ENCODE peak calls at places on chromosomes 4 and X, in seven cellular contexts. B, S, Z, D, F, N and X are unnamed samples. For H3K36me3, the result is how much of the 10 kb centered on the place peaks cover.

GRCh38 chrX:133523094-133523493 is 107.8 kb upstream of the GPC4 start:
- DNase-seq in N (no peak), Z (no peak), S (no peak), D (no peak), B (no peak), F (peak), X (no peak)

GRCh38 chr4:4862665-4863482 is 3.4 kb downstream of the MSX1 start:
- DNase-seq in B (no peak), F (no peak), S (no peak), Z (no peak), D (peak), N (no peak), X (peak)

GRCh38 chr4:153075836-153076235 is 128.4 kb upstream of the TRIM2 start:
- DNase-seq in S (no peak), B (no peak), Z (no peak), D (no peak), F (no peak), N (no peak), X (no peak)

GRCh38 chr4:1241466-1241935 is 7.4 kb downstream of the CTBP1 start:
- DNase-seq in Z (peak), B (no peak), F (no peak), D (peak), N (no peak), S (no peak), X (peak)

GRCh38 chr4:107809236-107809635 is 15.5 kb upstream of the SGMS2 start:
- DNase-seq in N (no peak), B (no peak), Z (no peak), S (no peak), D (no peak), F (no peak), X (no peak)

GRCh38 chr4:65007841-65008439 is 598.7 kb upstream of the TECRL start:
- DNase-seq in S (no peak), D (peak), F (no peak), B (peak), N (no peak), Z (no peak), X (peak)

GRCh38 chrX:24334473-24334872 is 20.6 kb upstream of the SUPT20HL2 start:
- DNase-seq in F (no peak), N (no peak), S (peak), Z (no peak), D (no peak), B (no peak), X (no peak)

GRCh38 chr4:136097676-136098075 is 1434.6 kb downstream of the PCDH18 start:
- DNase-seq in D (no peak), F (no peak), B (no peak), S (no peak), N (no peak), Z (no peak), X (no peak)

GRCh38 chr4:30443289-30443688 is 276.9 kb upstream of the PCDH7 start:
- DNase-seq in B (no peak), N (no peak), Z (no peak), D (no peak), S (no peak), F (no peak), X (peak)

GRCh38 chr4:151563194-151563593 is 154.2 kb downstream of the FHIP1A start:
- DNase-seq in F (no peak), S (no peak), Z (no peak), D (no peak), N (no peak), B (no peak), X (no peak)

GRCh38 chrX:83509246-83509801 is 1.2 kb downstream of the POU3F4 start:
- DNase-seq in S (no peak), B (no peak), D (no peak), F (no peak), Z (no peak), N (no peak), X (peak)

GRCh38 chrX:37353646-37354045 is 4.5 kb downstream of the PRRG1 start:
- DNase-seq in Z (no peak), F (no peak), N (no peak), S (no peak), D (no peak), B (no peak), X (no peak)

GRCh38 chrX:108732630-108733321 is 3.6 kb downstream of the IRS4 start:
- DNase-seq in N (no peak), Z (no peak), D (peak), B (no peak), F (no peak), S (no peak), X (peak)

GRCh38 chr4:102779204-102779603 is 18.4 kb upstream of the MANBA start:
- DNase-seq in S (no peak), F (no peak), D (no peak), Z (no peak), N (no peak), B (no peak), X (no peak)

GRCh38 chr4:102781570-102781969 is 20.8 kb upstream of the MANBA start:
- DNase-seq in F (no peak), B (no peak), Z (no peak), N (no peak), S (no peak), D (no peak), X (no peak)

GRCh38 chr4:102780476-102781144 is 19.8 kb upstream of the MANBA start:
- DNase-seq in Z (no peak), B (no peak), F (peak), S (peak), N (no peak), D (no peak), X (no peak)

GRCh38 chr4:102783006-102783405 is 22.2 kb upstream of the MANBA start:
- DNase-seq in D (no peak), F (no peak), S (peak), N (no peak), B (no peak), Z (no peak), X (no peak)

GRCh38 chr4:102778720-102779119 is 18.0 kb upstream of the MANBA start:
- DNase-seq in N (no peak), S (no peak), F (no peak), D (no peak), Z (peak), B (no peak), X (no peak)
- H3K4me3 ChIP-seq in N (no peak), S (no peak), F (no peak), D (no peak), Z (no peak), B (no peak), X (no peak)

GRCh38 chr4:47876784-47877183 is 37.6 kb downstream of the NFXL1 start:
- DNase-seq in D (no peak), Z (no peak), B (no peak), F (no peak), S (no peak), N (no peak), X (no peak)
- H3K36me3 ChIP-seq in D (half or more), Z (under half), B (half or more), F (under half), S (under half), N (under half), X (under half)

DNA sequence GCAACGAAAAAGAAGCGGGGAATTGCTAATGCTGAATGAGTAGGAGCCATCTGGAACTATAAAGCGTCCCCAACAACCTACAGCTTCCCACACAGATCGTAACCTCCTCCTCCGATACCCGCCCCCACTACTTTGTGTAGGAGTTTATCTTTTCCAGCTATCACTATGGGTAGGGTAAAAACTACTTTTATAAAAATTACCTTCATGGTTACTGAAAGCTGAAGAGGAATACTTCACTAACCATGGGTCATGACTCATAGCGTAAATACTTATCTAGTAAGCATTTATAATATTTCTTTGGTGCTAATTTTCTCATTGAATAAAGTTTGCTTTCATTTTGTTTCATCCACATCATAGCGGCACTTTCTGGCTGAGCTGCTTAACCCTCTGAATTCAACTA is 79.4 kb upstream of the TNIP3 start:
- DNase-seq in S (peak), D (no peak), F (no peak), B (no peak), N (no peak), Z (no peak), X (no peak)
- H3K4me3 ChIP-seq in S (peak), D (no peak), F (no peak), B (no peak), N (peak), Z (no peak), X (no peak)

DNA sequence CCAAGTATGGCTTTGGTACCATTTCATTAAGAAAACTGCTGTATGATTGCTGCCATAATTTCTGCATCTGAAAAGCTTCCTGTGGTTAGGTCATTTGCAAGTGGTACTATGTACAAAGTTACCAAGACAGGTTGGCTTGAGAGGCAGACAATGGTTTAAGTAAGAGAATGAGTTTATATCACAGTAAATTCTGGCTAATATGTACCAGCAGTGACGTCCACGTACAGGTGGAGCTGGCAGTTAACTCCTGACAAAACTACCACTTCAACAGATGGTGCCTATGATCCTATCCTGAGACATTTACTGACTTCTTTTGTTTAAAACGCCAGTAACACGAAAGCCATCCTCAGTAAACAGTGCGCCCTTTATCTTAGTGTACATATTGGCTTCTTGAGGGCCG is 198.4 kb downstream of the NR3C2 start:
- DNase-seq in B (no peak), N (no peak), S (no peak), Z (no peak), D (no peak), F (no peak), X (no peak)
- H3K36me3 ChIP-seq in B (under half), N (under half), S (under half), Z (under half), D (under half), F (under half), X (under half)

DNA sequence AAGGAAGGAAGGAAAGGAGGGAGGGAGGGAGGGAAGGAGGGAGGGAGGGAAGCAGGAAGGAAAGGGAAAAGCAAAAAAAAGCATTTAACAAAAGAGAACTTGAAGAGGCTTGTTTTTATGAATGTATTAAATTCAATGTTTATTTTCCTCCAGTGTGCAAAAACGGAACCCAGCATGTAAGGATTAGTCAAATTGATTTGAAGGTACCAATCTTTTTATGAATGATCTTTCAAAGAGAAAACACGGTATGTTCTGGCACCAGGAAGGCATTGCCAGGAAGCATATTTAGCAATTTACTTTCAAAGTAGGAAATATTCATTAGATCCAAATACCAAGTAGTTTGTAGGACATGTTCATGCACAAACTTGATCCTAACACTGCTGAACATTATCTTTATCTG is 453.6 kb downstream of the PDGFC start:
- DNase-seq in D (no peak), B (no peak), N (no peak), S (no peak), F (no peak), Z (no peak), X (no peak)
- H3K4me3 ChIP-seq in D (no peak), B (no peak), N (no peak), S (no peak), F (no peak), Z (no peak), X (no peak)

GRCh38 chrX:1600406-1601050 is 9.1 kb downstream of the AKAP17A start:
- DNase-seq in N (no peak), B (no peak), Z (peak), D (no peak), F (no peak), S (no peak), X (no peak)

GRCh38 chrX:1598876-1599790 is 7.7 kb downstream of the AKAP17A start:
- DNase-seq in Z (peak), B (no peak), S (no peak), D (no peak), F (no peak), N (no peak), X (peak)

GRCh38 chrX:1598021-1598875 is 6.8 kb downstream of the AKAP17A start:
- DNase-seq in N (no peak), S (no peak), Z (peak), D (no peak), B (no peak), F (no peak), X (peak)

GRCh38 chrX:1601051-1601767 is 9.8 kb downstream of the AKAP17A start:
- DNase-seq in S (no peak), N (no peak), D (no peak), F (no peak), Z (peak), B (no peak), X (peak)

DNA sequence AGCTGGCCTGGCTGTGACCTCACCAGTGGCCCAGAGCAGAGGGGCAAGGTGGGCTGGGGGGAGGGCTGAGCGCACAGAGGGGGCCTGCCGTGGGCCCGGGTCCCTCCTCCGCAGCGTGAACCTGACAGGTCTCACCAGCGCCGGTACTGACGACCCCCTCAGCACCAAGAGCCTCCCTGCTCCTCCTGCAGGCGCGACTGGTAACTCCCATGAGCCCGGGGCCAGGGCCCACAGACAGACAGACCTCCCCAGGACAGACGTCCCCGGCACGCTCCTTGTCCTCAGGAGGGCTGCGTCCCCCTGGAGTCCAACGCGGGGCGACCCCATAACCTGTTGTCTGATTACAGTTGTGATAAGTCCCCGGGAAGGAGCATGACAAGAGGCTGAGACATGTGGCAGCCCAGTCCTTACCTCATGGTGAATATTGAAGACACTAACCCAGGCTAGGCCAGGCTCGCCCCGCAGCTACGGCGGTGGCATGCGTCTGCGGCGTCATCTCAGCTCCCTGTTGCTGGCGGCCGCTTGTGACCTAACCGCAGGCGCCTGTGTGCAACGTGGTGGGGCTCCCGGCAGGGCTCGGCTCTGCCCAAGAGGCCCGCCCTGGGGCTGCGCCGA is 8.5 kb downstream of the AKAP17A start:
- DNase-seq in B (no peak), Z (peak), S (no peak), N (no peak), F (no peak), D (no peak), X (peak)
- H3K36me3 ChIP-seq in B (under half), Z (under half), S (half or more), N (half or more), F (under half), D (under half), X (under half)

DNA sequence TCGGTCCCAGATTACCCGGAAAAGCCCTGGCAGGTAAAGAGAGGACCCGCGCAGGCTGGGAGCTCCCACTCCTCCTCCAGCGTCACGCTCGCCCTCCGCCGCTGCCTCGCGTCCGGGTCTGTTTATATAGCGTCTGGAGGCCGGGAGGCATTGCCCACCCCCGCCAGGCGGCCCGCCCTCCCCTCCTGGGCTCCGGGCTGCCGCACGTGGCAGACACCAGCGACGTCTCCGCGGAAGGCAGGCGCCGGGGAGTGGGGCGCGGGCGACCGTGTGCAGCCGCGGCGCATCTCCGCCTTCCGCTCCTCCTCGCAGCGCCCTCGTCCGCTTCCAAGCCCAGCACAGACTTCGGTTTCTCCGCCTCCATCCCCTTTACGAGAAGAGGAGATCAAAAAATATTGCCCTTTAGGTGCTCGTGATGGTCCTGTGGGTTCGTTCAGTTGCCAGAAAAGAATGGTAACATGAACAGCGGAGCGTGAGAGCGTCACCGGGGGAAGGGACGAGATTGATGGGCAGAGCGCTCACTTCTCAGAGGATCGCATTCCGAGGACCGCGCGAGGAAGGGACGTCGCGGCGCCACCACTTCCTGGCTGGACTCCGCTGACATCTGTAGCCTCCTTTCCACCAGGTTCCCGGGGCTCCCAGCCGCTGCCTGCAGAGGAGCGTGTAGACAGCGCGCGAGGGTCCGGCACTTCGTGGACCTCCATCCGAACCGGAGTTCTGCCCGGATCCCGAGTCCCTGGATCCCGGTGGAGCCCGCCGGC is at the start of gene GALNTL6:
- DNase-seq in D (peak), F (no peak), S (no peak), Z (no peak), B (no peak), N (no peak), X (peak)
- H3K4me3 ChIP-seq in D (peak), F (peak), S (peak), Z (no peak), B (no peak), N (no peak), X (peak)

GRCh38 chrX:2863646-2864045 is 34.9 kb downstream of the GYG2 start:
- DNase-seq in S (peak), F (no peak), Z (no peak), D (no peak), N (no peak), B (no peak), X (peak)

GRCh38 chrX:2867191-2867590 is 38.5 kb downstream of the GYG2 start:
- DNase-seq in F (no peak), B (no peak), S (no peak), Z (no peak), N (no peak), D (no peak), X (no peak)

GRCh38 chrX:2859197-2859797 is 30.6 kb downstream of the GYG2 start:
- DNase-seq in D (no peak), B (no peak), Z (no peak), N (no peak), F (no peak), S (no peak), X (no peak)

GRCh38 chrX:2862404-2862803 is 33.7 kb downstream of the GYG2 start:
- DNase-seq in D (no peak), Z (no peak), S (no peak), N (no peak), B (no peak), F (no peak), X (no peak)
- H3K36me3 ChIP-seq in D (under half), Z (under half), S (under half), N (under half), B (under half), F (under half), X (under half)

DNA sequence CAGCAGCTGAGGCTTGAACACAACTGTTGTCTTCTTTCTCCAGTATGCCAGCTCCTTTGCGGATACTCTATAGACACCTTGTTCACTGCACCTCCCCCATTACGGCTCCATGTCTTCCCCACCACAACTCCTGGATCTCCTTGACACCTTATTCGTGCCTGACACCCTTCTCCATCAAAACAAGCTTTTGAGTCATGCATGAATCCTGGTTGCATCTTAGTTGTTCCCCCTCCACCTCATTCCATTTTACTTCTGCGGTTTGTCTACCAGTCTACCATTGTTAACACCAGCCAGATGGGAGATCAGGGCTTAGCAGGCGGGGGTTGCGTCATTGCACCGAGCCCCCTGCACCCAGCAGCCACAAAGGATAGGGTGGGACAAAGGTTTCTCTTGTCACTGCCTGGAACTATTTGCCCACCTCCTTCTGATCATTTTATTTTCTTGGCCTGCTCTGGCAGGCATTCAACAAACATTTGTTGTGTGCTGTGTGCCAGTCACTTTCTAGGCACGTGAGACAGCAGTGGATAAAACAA is 2.0 kb upstream of the CDK16 start:
- DNase-seq in S (no peak), D (no peak), Z (no peak), F (no peak), N (no peak), B (no peak), X (no peak)
- H3K4me3 ChIP-seq in S (no peak), D (no peak), Z (no peak), F (no peak), N (no peak), B (no peak), X (no peak)